ENCODE peak calls at places on chromosomes 6 and 20, in five cellular contexts. A, Q, I, Y and B are unnamed samples.

GRCh38 chr20:23488470-23488869 is 2.4 kb upstream of the CST8 start:
- DNase-seq in I (no peak), A (no peak), Q (no peak), Y (no peak), B (no peak)

GRCh38 chr6:137707590-137708360 is 159.3 kb upstream of the TNFAIP3 start:
- DNase-seq in A (peak), Q (peak), Y (peak), I (peak), B (no peak)

GRCh38 chr6:108782231-108783041 is 65.8 kb upstream of the ARMC2 start:
- DNase-seq in Y (peak), I (peak), Q (peak), A (peak), B (peak)

GRCh38 chr6:54307412-54308036 is 717 bp upstream of the TINAG start:
- DNase-seq in I (no peak), A (no peak), Y (no peak), Q (peak), B (no peak)

GRCh38 chr6:37584654-37585522 is 85.2 kb upstream of the CCDC167 start:
- DNase-seq in A (no peak), Y (no peak), I (peak), Q (no peak), B (no peak)

GRCh38 chr6:121868191-121868590 is 432.7 kb downstream of the GJA1 start:
- DNase-seq in A (no peak), Y (no peak), I (no peak), Q (no peak), B (no peak)

GRCh38 chr20:8790442-8791074 is 278.3 kb upstream of the PLCB4 start:
- DNase-seq in A (no peak), I (peak), Y (no peak), Q (peak), B (no peak)

GRCh38 chr6:166626177-166627038 is 643 bp downstream of the RPS6KA2 start:
- DNase-seq in I (peak), A (peak), Y (no peak), Q (peak), B (no peak)

GRCh38 chr6:13229205-13230085 is 98.9 kb downstream of the TBC1D7 start:
- DNase-seq in Q (no peak), A (no peak), I (no peak), Y (no peak), B (no peak)

GRCh38 chr20:39282619-39283092 is 320.5 kb downstream of the DHX35 start:
- DNase-seq in Y (no peak), I (peak), Q (peak), A (no peak), B (no peak)

GRCh38 chr6:46781478-46782378 is 11.5 kb upstream of the MEP1A start:
- DNase-seq in I (peak), A (no peak), Q (peak), Y (no peak), B (no peak)

GRCh38 chr20:16472045-16472872 is 101.0 kb downstream of the KIF16B start:
- DNase-seq in I (no peak), A (no peak), Q (peak), Y (no peak), B (no peak)

GRCh38 chr20:60428651-60429050 is 470.4 kb downstream of the CDH26 start:
- DNase-seq in I (no peak), Y (no peak), Q (no peak), A (no peak), B (peak)

GRCh38 chr6:42727084-42727601 is 4.7 kb upstream of the PRPH2 start:
- DNase-seq in A (no peak), I (peak), Q (no peak), Y (no peak), B (no peak)

GRCh38 chr20:57612916-57613315 is 7.3 kb downstream of the ZBP1 start:
- DNase-seq in Y (no peak), Q (peak), A (no peak), I (peak), B (no peak)